ENCODE peak calls at places on chromosomes 6 and 20, in five cellular contexts. C is activated CD8-positive, alpha-beta T cell treated with anti-CD3 and anti-CD28 coated beads, Interleukin-2, amount 10 ng/mL, durations not matched to agents 7 days and 5 days; I is sciatic nerve; P is left cardiac atrium; F is GM12878. R is an unnamed sample.

GRCh38 chr6:57294829-57295228 is 22.6 kb upstream of the PRIM2 start:
- ATAC-seq in C (no peak), I (peak; percentile 83), P (peak; percentile 62), F (no peak), R (no peak)

GRCh38 chr6:161452241-161452640 is 178.4 kb upstream of the AGPAT4 start:
- ATAC-seq in C (no peak), I (no peak), P (no peak), F (no peak), R (no peak)

GRCh38 chr20:50903353-50904051 is 27.7 kb downstream of the ADNP start:
- ATAC-seq in C (no peak), I (no peak), P (no peak), F (no peak), R (no peak)

GRCh38 chr6:68711386-68712000 is 76.4 kb downstream of the ADGRB3 start:
- ATAC-seq in C (no peak), I (no peak), P (no peak), F (no peak), R (no peak)

GRCh38 chr6:132401120-132401940 is at the start of gene MOXD1:
- ATAC-seq in C (peak; percentile 79), I (peak; percentile 88), P (peak; percentile 97), F (peak; percentile 66), R (peak; percentile 69)

GRCh38 chr6:154605207-154605877 is 94.9 kb upstream of the CNKSR3 start:
- ATAC-seq in C (no peak), I (no peak), P (no peak), F (peak; percentile 67), R (no peak)

GRCh38 chr6:39553811-39554802 is 171.1 kb downstream of the KIF6 start:
- ATAC-seq in C (no peak), I (peak; percentile 52), P (peak; percentile 72), F (no peak), R (no peak)

GRCh38 chr20:6053776-6054688 is at the start of gene LRRN4:
- ATAC-seq in C (no peak), I (no peak), P (peak; percentile 83), F (no peak), R (peak; percentile 32)

GRCh38 chr6:10541591-10541990 is 20.4 kb downstream of the GCNT2 start:
- ATAC-seq in C (no peak), I (no peak), P (no peak), F (no peak), R (no peak)

GRCh38 chr6:143609501-143609900 is 68.3 kb upstream of the PHACTR2 start:
- ATAC-seq in C (no peak), I (no peak), P (no peak), F (no peak), R (no peak)

GRCh38 chr6:118602300-118602699 is 49.1 kb downstream of the CEP85L start:
- ATAC-seq in C (no peak), I (no peak), P (no peak), F (no peak), R (no peak)

GRCh38 chr20:57102566-57102965 is 163.9 kb downstream of the BMP7 start:
- ATAC-seq in C (no peak), I (no peak), P (no peak), F (no peak), R (no peak)

GRCh38 chr6:32436995-32437836 is 2.5 kb upstream of the HLA-DRA start:
- ATAC-seq in C (no peak), I (peak; percentile 79), P (peak; percentile 75), F (peak; percentile 71), R (peak; percentile 51)

GRCh38 chr6:25369450-25370086 is 90.4 kb downstream of the CARMIL1 start:
- ATAC-seq in C (peak; percentile 22), I (peak; percentile 75), P (peak; percentile 75), F (peak; percentile 39), R (no peak)

GRCh38 chr6:25717856-25718740 is 36.4 kb upstream of the SLC17A4 start:
- ATAC-seq in C (no peak), I (no peak), P (no peak), F (peak; percentile 34), R (peak; percentile 70)

GRCh38 chr6:121260651-121261102 is 73.6 kb downstream of the TBC1D32 start:
- ATAC-seq in C (no peak), I (peak; percentile 30), P (peak; percentile 97), F (no peak), R (no peak)

GRCh38 chr6:67493682-67494081 is 1141.4 kb upstream of the ADGRB3 start:
- ATAC-seq in C (no peak), I (no peak), P (no peak), F (no peak), R (no peak)

GRCh38 chr6:142809947-142810346 is 135.0 kb downstream of the HIVEP2 start:
- ATAC-seq in C (no peak), I (no peak), P (no peak), F (no peak), R (no peak)

GRCh38 chr6:99412065-99412464 is 13.0 kb downstream of the PNISR start:
- ATAC-seq in C (no peak), I (no peak), P (peak; percentile 24), F (no peak), R (no peak)

GRCh38 chr6:49937811-49938210 is 26.2 kb downstream of the DEFB114 start:
- ATAC-seq in C (no peak), I (no peak), P (no peak), F (no peak), R (no peak)

GRCh38 chr6:126054258-126054702 is 67.9 kb downstream of the TRMT11 start:
- ATAC-seq in C (no peak), I (peak; percentile 73), P (peak; percentile 59), F (no peak), R (peak; percentile 91)

GRCh38 chr6:15039136-15039535 is 206.7 kb upstream of the JARID2 start:
- ATAC-seq in C (no peak), I (no peak), P (no peak), F (no peak), R (no peak)

GRCh38 chr20:51752343-51752951 is 15.7 kb downstream of the ATP9A start:
- ATAC-seq in C (no peak), I (no peak), P (peak; percentile 51), F (no peak), R (peak; percentile 75)

GRCh38 chr6:27178860-27179259 is 68.6 kb upstream of the PRSS16 start:
- ATAC-seq in C (no peak), I (no peak), P (no peak), F (no peak), R (no peak)

GRCh38 chr6:53924821-53925422 is 130.1 kb downstream of the LRRC1 start:
- ATAC-seq in C (no peak), I (no peak), P (no peak), F (no peak), R (no peak)

GRCh38 chr6:142874676-142875075 is 70.3 kb downstream of the HIVEP2 start:
- ATAC-seq in C (no peak), I (no peak), P (peak; percentile 9), F (peak; percentile 23), R (no peak)

GRCh38 chr6:52523363-52524207 is 53.3 kb downstream of the TRAM2 start:
- ATAC-seq in C (no peak), I (no peak), P (no peak), F (no peak), R (peak; percentile 60)

GRCh38 chr20:38180781-38181180 is 15.7 kb upstream of the TGM2 start:
- ATAC-seq in C (no peak), I (no peak), P (no peak), F (no peak), R (no peak)

GRCh38 chr6:148107911-148108310 is 234.7 kb upstream of the SASH1 start:
- ATAC-seq in C (no peak), I (no peak), P (no peak), F (no peak), R (no peak)

GRCh38 chr6:3546121-3546520 is 89.3 kb upstream of the SLC22A23 start:
- ATAC-seq in C (no peak), I (no peak), P (no peak), F (no peak), R (no peak)

GRCh38 chr6:112879920-112880413 is 532.8 kb downstream of the RFPL4B start:
- ATAC-seq in C (peak; percentile 67), I (no peak), P (no peak), F (peak; percentile 98), R (no peak)

GRCh38 chr20:50101900-50102299 is 11.1 kb downstream of the UBE2V1 start:
- ATAC-seq in C (no peak), I (no peak), P (no peak), F (peak; percentile 33), R (no peak)

GRCh38 chr6:24899647-24900325 is 36.0 kb downstream of the RIPOR2 start:
- ATAC-seq in C (peak; percentile 67), I (peak; percentile 40), P (peak; percentile 22), F (no peak), R (no peak)

GRCh38 chr20:50121858-50122271 is 8.9 kb upstream of the UBE2V1 start:
- ATAC-seq in C (no peak), I (no peak), P (no peak), F (peak; percentile 51), R (peak; percentile 70)